ENCODE peak calls at places on chromosomes 5 and 9, in four cellular contexts. One of them, this sample, is unnamed.

GRCh38 chr9:90458485-90458884 is 184.1 kb downstream of the DIRAS2 start:
- DNase-seq in skeletal muscle cell: no peak
- DNase-seq in ELR: peak
- DNase-seq in lung: no peak
- DNase-seq in this sample: no peak

GRCh38 chr5:74360535-74361210 is 279.9 kb downstream of the ENC1 start:
- DNase-seq in skeletal muscle cell: no peak
- DNase-seq in ELR: no peak
- DNase-seq in lung: no peak
- DNase-seq in this sample: no peak

GRCh38 chr9:112784020-112784788 is 33.6 kb downstream of the SNX30 start:
- DNase-seq in skeletal muscle cell: no peak
- DNase-seq in ELR: peak
- DNase-seq in lung: no peak
- DNase-seq in this sample: no peak

GRCh38 chr5:74272019-74272775 is 368.3 kb downstream of the ENC1 start:
- DNase-seq in skeletal muscle cell: no peak
- DNase-seq in ELR: peak
- DNase-seq in lung: no peak
- DNase-seq in this sample: no peak

GRCh38 chr5:105475401-105475800 is 1912.8 kb upstream of the NUDT12 start:
- DNase-seq in skeletal muscle cell: no peak
- DNase-seq in ELR: no peak
- DNase-seq in lung: no peak
- DNase-seq in this sample: no peak

GRCh38 chr5:120463991-120464626 is at the start of gene PRR16:
- DNase-seq in skeletal muscle cell: no peak
- DNase-seq in ELR: peak
- DNase-seq in lung: no peak
- DNase-seq in this sample: no peak

GRCh38 chr5:112555691-112556090 is 136.6 kb upstream of the EPB41L4A start:
- DNase-seq in skeletal muscle cell: peak
- DNase-seq in ELR: peak
- DNase-seq in lung: no peak
- DNase-seq in this sample: no peak

GRCh38 chr5:164175083-164175482 is 669.7 kb downstream of the MAT2B start:
- DNase-seq in skeletal muscle cell: no peak
- DNase-seq in ELR: peak
- DNase-seq in lung: no peak
- DNase-seq in this sample: no peak

GRCh38 chr5:172505403-172505759 is 51.1 kb upstream of the SH3PXD2B start:
- DNase-seq in skeletal muscle cell: no peak
- DNase-seq in ELR: no peak
- DNase-seq in lung: peak
- DNase-seq in this sample: peak

GRCh38 chr5:113128082-113128481 is 151.5 kb downstream of the DCP2 start:
- DNase-seq in skeletal muscle cell: no peak
- DNase-seq in ELR: no peak
- DNase-seq in lung: no peak
- DNase-seq in this sample: no peak

GRCh38 chr5:13553896-13554295 is 390.6 kb downstream of the DNAH5 start:
- DNase-seq in skeletal muscle cell: no peak
- DNase-seq in ELR: peak
- DNase-seq in lung: no peak
- DNase-seq in this sample: no peak

GRCh38 chr5:123754167-123754840 is 242.3 kb downstream of the CSNK1G3 start:
- DNase-seq in skeletal muscle cell: peak
- DNase-seq in ELR: peak
- DNase-seq in lung: no peak
- DNase-seq in this sample: no peak

GRCh38 chr9:118595719-118596305 is 773.4 kb downstream of the BRINP1 start:
- DNase-seq in skeletal muscle cell: no peak
- DNase-seq in ELR: peak
- DNase-seq in lung: no peak
- DNase-seq in this sample: no peak

GRCh38 chr5:65955746-65956145 is 29.4 kb downstream of the ERBIN start:
- DNase-seq in skeletal muscle cell: no peak
- DNase-seq in ELR: no peak
- DNase-seq in lung: no peak
- DNase-seq in this sample: no peak

GRCh38 chr5:176415240-176416122 is 858 bp downstream of the CLTB start:
- DNase-seq in skeletal muscle cell: no peak
- DNase-seq in ELR: peak
- DNase-seq in lung: peak
- DNase-seq in this sample: peak

GRCh38 chr5:54088081-54088480 is 222.3 kb downstream of the ARL15 start:
- DNase-seq in skeletal muscle cell: no peak
- DNase-seq in ELR: peak
- DNase-seq in lung: no peak
- DNase-seq in this sample: no peak

GRCh38 chr5:150488519-150489357 is 19.2 kb upstream of the NDST1 start:
- DNase-seq in skeletal muscle cell: no peak
- DNase-seq in ELR: peak
- DNase-seq in lung: peak
- DNase-seq in this sample: peak

GRCh38 chr5:79795764-79796398 is 106.2 kb downstream of the CMYA5 start:
- DNase-seq in skeletal muscle cell: no peak
- DNase-seq in ELR: peak
- DNase-seq in lung: no peak
- DNase-seq in this sample: no peak

GRCh38 chr9:110977259-110977709 is 61.0 kb downstream of the LPAR1 start:
- DNase-seq in skeletal muscle cell: peak
- DNase-seq in ELR: peak
- DNase-seq in lung: no peak
- DNase-seq in this sample: no peak

GRCh38 chr9:131104016-131104740 is 7.8 kb downstream of the AIF1L start:
- DNase-seq in skeletal muscle cell: no peak
- DNase-seq in ELR: no peak
- DNase-seq in lung: no peak
- DNase-seq in this sample: no peak

GRCh38 chr5:93071710-93072109 is 509.3 kb downstream of the NR2F1-AS1 start:
- DNase-seq in skeletal muscle cell: no peak
- DNase-seq in ELR: no peak
- DNase-seq in lung: no peak
- DNase-seq in this sample: no peak

GRCh38 chr9:127897194-127897692 is 2.2 kb downstream of the ST6GALNAC6 start:
- DNase-seq in skeletal muscle cell: peak
- DNase-seq in ELR: peak
- DNase-seq in lung: peak
- DNase-seq in this sample: peak